ENCODE peak calls at places on chromosome 22, in six cellular contexts. M, P, O, A, E and V are unnamed samples.
A peak's percentile ranks its signal among the peaks of the same experiment; 100 is the strongest.

GRCh38 chr22:35634981-35635540 is 13.2 kb upstream of the APOL6 start:
- DNase-seq in O (no peak), E (peak; percentile 49), A (no peak), P (no peak), M (no peak), V (peak; percentile 10)

GRCh38 chr22:29011200-29011867 is 50.3 kb downstream of the C22orf31 start:
- DNase-seq in A (no peak), M (no peak), O (no peak), E (no peak), P (no peak), V (peak; percentile 66)

GRCh38 chr22:50702261-50702671 is 29.6 kb downstream of the SHANK3 start:
- DNase-seq in P (no peak), A (no peak), M (no peak), O (no peak), E (no peak), V (no peak)

GRCh38 chr22:22396741-22397291 is 111.7 kb downstream of the ZNF280B start:
- DNase-seq in A (no peak), O (no peak), E (no peak), P (no peak), M (no peak), V (no peak)

GRCh38 chr22:36116127-36116526 is 44.4 kb downstream of the APOL3 start:
- DNase-seq in O (no peak), M (no peak), E (no peak), P (no peak), A (no peak), V (no peak)

GRCh38 chr22:26912985-26913384 is 255.6 kb downstream of the MIAT start:
- DNase-seq in E (no peak), P (no peak), A (no peak), M (no peak), O (no peak), V (no peak)

GRCh38 chr22:27810566-27810965 is 9.0 kb upstream of the MN1 start:
- DNase-seq in M (peak; percentile 17), A (no peak), O (peak; percentile 36), P (no peak), E (no peak), V (no peak)

GRCh38 chr22:46446799-46447198 is 90.6 kb downstream of the CELSR1 start:
- DNase-seq in A (no peak), O (no peak), P (no peak), E (no peak), M (no peak), V (no peak)

GRCh38 chr22:46861968-46862367 is 99.5 kb downstream of the TBC1D22A start:
- DNase-seq in A (no peak), M (no peak), E (no peak), O (no peak), P (no peak), V (no peak)

GRCh38 chr22:46045459-46046298 is 68.7 kb upstream of the WNT7B start:
- DNase-seq in E (no peak), A (no peak), O (no peak), M (no peak), P (no peak), V (no peak)

GRCh38 chr22:21920341-21921183 is 32.1 kb downstream of the PPM1F start:
- DNase-seq in A (no peak), M (no peak), P (no peak), E (no peak), O (no peak), V (no peak)

GRCh38 chr22:42909363-42910058 is 52.4 kb upstream of the ARFGAP3 start:
- DNase-seq in O (no peak), A (no peak), M (no peak), P (no peak), E (no peak), V (no peak)

GRCh38 chr22:21791635-21792625 is 56.3 kb upstream of the YPEL1 start:
- DNase-seq in M (no peak), A (no peak), O (no peak), E (peak; percentile 21), P (peak; percentile 28), V (no peak)

GRCh38 chr22:36465232-36466021 is 16.0 kb downstream of the TXN2 start:
- DNase-seq in P (no peak), E (peak; percentile 94), A (no peak), O (peak; percentile 83), M (peak; percentile 92), V (no peak)

GRCh38 chr22:42976131-42976530 is 38.8 kb downstream of the PACSIN2 start:
- DNase-seq in P (no peak), E (no peak), O (no peak), A (no peak), M (no peak), V (no peak)

GRCh38 chr22:38802671-38803121 is 8.8 kb upstream of the DNAL4 start:
- DNase-seq in P (no peak), A (no peak), E (peak; percentile 60), M (peak; percentile 98), O (peak; percentile 85), V (no peak)